ENCODE peak calls at places on chromosomes 16 and 17, in nine cellular contexts. One of them, this sample, is unnamed.

GRCh38 chr17:5877948-5878347 is 192.2 kb upstream of the WSCD1 start:
- DNase-seq in small intestine: no peak
- DNase-seq in cerebellum: no peak
- DNase-seq in AG09319: no peak
- DNase-seq in cardiac fibroblast: no peak
- DNase-seq in NCI-H1092: no peak
- DNase-seq in NCI-H1417 treated with DMSO at 0.1 percent for 48 hours: no peak
- DNase-seq in Daoy: no peak
- DNase-seq in EL: no peak
- DNase-seq in this sample: no peak

GRCh38 chr17:79651266-79651665 is 40.4 kb upstream of the RBFOX3 start:
- DNase-seq in small intestine: no peak
- DNase-seq in NCI-H1417 treated with DMSO at 0.1 percent for 48 hours: no peak
- DNase-seq in Daoy: no peak
- DNase-seq in cardiac fibroblast: no peak
- DNase-seq in EL: no peak
- DNase-seq in NCI-H1092: no peak
- DNase-seq in cerebellum: no peak
- DNase-seq in AG09319: no peak
- DNase-seq in this sample: no peak

GRCh38 chr16:57482845-57483545 is 3.3 kb downstream of the DOK4 start:
- DNase-seq in cardiac fibroblast: no peak
- DNase-seq in Daoy: no peak
- DNase-seq in small intestine: peak; percentile 44
- DNase-seq in AG09319: no peak
- DNase-seq in NCI-H1092: no peak
- DNase-seq in cerebellum: no peak
- DNase-seq in EL: no peak
- DNase-seq in NCI-H1417 treated with DMSO at 0.1 percent for 48 hours: no peak
- DNase-seq in this sample: no peak

GRCh38 chr16:85239239-85239638 is 127.0 kb upstream of the CIBAR2 start:
- DNase-seq in cerebellum: no peak
- DNase-seq in NCI-H1417 treated with DMSO at 0.1 percent for 48 hours: no peak
- DNase-seq in EL: no peak
- DNase-seq in NCI-H1092: no peak
- DNase-seq in cardiac fibroblast: no peak
- DNase-seq in small intestine: no peak
- DNase-seq in AG09319: no peak
- DNase-seq in Daoy: no peak
- DNase-seq in this sample: no peak

GRCh38 chr16:87324411-87325275 is 7.5 kb upstream of the C16orf95 start:
- DNase-seq in small intestine: no peak
- DNase-seq in NCI-H1092: peak; percentile 41
- DNase-seq in AG09319: no peak
- DNase-seq in EL: peak; percentile 14
- DNase-seq in cardiac fibroblast: peak; percentile 37
- DNase-seq in Daoy: peak; percentile 19
- DNase-seq in NCI-H1417 treated with DMSO at 0.1 percent for 48 hours: no peak
- DNase-seq in cerebellum: peak; percentile 82
- DNase-seq in this sample: peak; percentile 71

GRCh38 chr16:75011634-75012307 is 12.9 kb downstream of the ZNRF1 start:
- DNase-seq in NCI-H1092: no peak
- DNase-seq in cardiac fibroblast: peak; percentile 88
- DNase-seq in EL: peak; percentile 91
- DNase-seq in cerebellum: no peak
- DNase-seq in Daoy: peak; percentile 87
- DNase-seq in small intestine: no peak
- DNase-seq in NCI-H1417 treated with DMSO at 0.1 percent for 48 hours: no peak
- DNase-seq in AG09319: peak; percentile 49
- DNase-seq in this sample: peak; percentile 80

GRCh38 chr16:56695246-56695645 is 13.0 kb downstream of the MT1X start:
- DNase-seq in small intestine: no peak
- DNase-seq in AG09319: no peak
- DNase-seq in cardiac fibroblast: no peak
- DNase-seq in EL: no peak
- DNase-seq in NCI-H1092: no peak
- DNase-seq in NCI-H1417 treated with DMSO at 0.1 percent for 48 hours: no peak
- DNase-seq in Daoy: no peak
- DNase-seq in cerebellum: no peak
- DNase-seq in this sample: no peak

GRCh38 chr17:72173475-72174116 is 52.8 kb downstream of the SOX9 start:
- DNase-seq in EL: no peak
- DNase-seq in NCI-H1417 treated with DMSO at 0.1 percent for 48 hours: no peak
- DNase-seq in small intestine: no peak
- DNase-seq in cardiac fibroblast: no peak
- DNase-seq in cerebellum: peak; percentile 39
- DNase-seq in AG09319: no peak
- DNase-seq in Daoy: peak; percentile 26
- DNase-seq in NCI-H1092: peak; percentile 86
- DNase-seq in this sample: no peak

GRCh38 chr16:70736454-70737376 is 50.9 kb upstream of the MTSS2 start:
- DNase-seq in small intestine: no peak
- DNase-seq in NCI-H1417 treated with DMSO at 0.1 percent for 48 hours: no peak
- DNase-seq in EL: no peak
- DNase-seq in NCI-H1092: no peak
- DNase-seq in cerebellum: no peak
- DNase-seq in cardiac fibroblast: no peak
- DNase-seq in Daoy: no peak
- DNase-seq in AG09319: no peak
- DNase-seq in this sample: no peak